ENCODE peak calls at places on chromosome 6, in six cellular contexts. One of them, this sample, is unnamed.

GRCh38 chr6:34331361-34332050 is 61.0 kb downstream of the NUDT3 start:
- DNase-seq in thoracic aorta: no peak
- DNase-seq in adrenal gland: no peak
- DNase-seq in breast epithelium: no peak
- DNase-seq in right atrium auricular region: no peak
- DNase-seq in lung: no peak
- DNase-seq in this sample: no peak

GRCh38 chr6:79671605-79672266 is 40.6 kb downstream of the SH3BGRL2 start:
- DNase-seq in thoracic aorta: no peak
- DNase-seq in adrenal gland: peak; percentile 57
- DNase-seq in breast epithelium: peak; percentile 52
- DNase-seq in right atrium auricular region: no peak
- DNase-seq in lung: peak; percentile 79
- DNase-seq in this sample: peak; percentile 64

GRCh38 chr6:129908858-129909257 is 47.7 kb upstream of the TMEM244 start:
- DNase-seq in thoracic aorta: no peak
- DNase-seq in adrenal gland: no peak
- DNase-seq in breast epithelium: no peak
- DNase-seq in right atrium auricular region: no peak
- DNase-seq in lung: no peak
- DNase-seq in this sample: no peak

GRCh38 chr6:57248311-57248895 is 26.3 kb upstream of the RAB23 start:
- DNase-seq in thoracic aorta: no peak
- DNase-seq in adrenal gland: no peak
- DNase-seq in breast epithelium: no peak
- DNase-seq in right atrium auricular region: no peak
- DNase-seq in lung: no peak
- DNase-seq in this sample: no peak

GRCh38 chr6:92109256-92109655 is 1310.1 kb downstream of the EPHA7 start:
- DNase-seq in thoracic aorta: no peak
- DNase-seq in adrenal gland: no peak
- DNase-seq in breast epithelium: no peak
- DNase-seq in right atrium auricular region: no peak
- DNase-seq in lung: no peak
- DNase-seq in this sample: peak; percentile 70

GRCh38 chr6:40506956-40507355 is 80.2 kb downstream of the LRFN2 start:
- DNase-seq in thoracic aorta: no peak
- DNase-seq in adrenal gland: peak; percentile 75
- DNase-seq in breast epithelium: no peak
- DNase-seq in right atrium auricular region: no peak
- DNase-seq in lung: no peak
- DNase-seq in this sample: no peak

GRCh38 chr6:138692058-138692977 is 81.3 kb upstream of the CCDC28A start:
- DNase-seq in thoracic aorta: no peak
- DNase-seq in adrenal gland: peak; percentile 72
- DNase-seq in breast epithelium: peak; percentile 64
- DNase-seq in right atrium auricular region: no peak
- DNase-seq in lung: peak; percentile 65
- DNase-seq in this sample: peak; percentile 63

GRCh38 chr6:83920017-83920416 is 60.5 kb downstream of the CYB5R4 start:
- DNase-seq in thoracic aorta: no peak
- DNase-seq in adrenal gland: no peak
- DNase-seq in breast epithelium: no peak
- DNase-seq in right atrium auricular region: no peak
- DNase-seq in lung: no peak
- DNase-seq in this sample: no peak

GRCh38 chr6:158086054-158086705 is 81.9 kb downstream of the SERAC1 start:
- DNase-seq in thoracic aorta: no peak
- DNase-seq in adrenal gland: peak; percentile 41
- DNase-seq in breast epithelium: no peak
- DNase-seq in right atrium auricular region: no peak
- DNase-seq in lung: no peak
- DNase-seq in this sample: no peak

GRCh38 chr6:118220429-118221128 is 313.5 kb downstream of the SLC35F1 start:
- DNase-seq in thoracic aorta: no peak
- DNase-seq in adrenal gland: no peak
- DNase-seq in breast epithelium: no peak
- DNase-seq in right atrium auricular region: no peak
- DNase-seq in lung: no peak
- DNase-seq in this sample: no peak

GRCh38 chr6:3230275-3231212 is 3.1 kb upstream of the TUBB2B start:
- DNase-seq in thoracic aorta: no peak
- DNase-seq in adrenal gland: no peak
- DNase-seq in breast epithelium: no peak
- DNase-seq in right atrium auricular region: no peak
- DNase-seq in lung: no peak
- DNase-seq in this sample: no peak

GRCh38 chr6:37967651-37968050 is 148.1 kb downstream of the ZFAND3 start:
- DNase-seq in thoracic aorta: no peak
- DNase-seq in adrenal gland: no peak
- DNase-seq in breast epithelium: no peak
- DNase-seq in right atrium auricular region: no peak
- DNase-seq in lung: no peak
- DNase-seq in this sample: no peak

DNA sequence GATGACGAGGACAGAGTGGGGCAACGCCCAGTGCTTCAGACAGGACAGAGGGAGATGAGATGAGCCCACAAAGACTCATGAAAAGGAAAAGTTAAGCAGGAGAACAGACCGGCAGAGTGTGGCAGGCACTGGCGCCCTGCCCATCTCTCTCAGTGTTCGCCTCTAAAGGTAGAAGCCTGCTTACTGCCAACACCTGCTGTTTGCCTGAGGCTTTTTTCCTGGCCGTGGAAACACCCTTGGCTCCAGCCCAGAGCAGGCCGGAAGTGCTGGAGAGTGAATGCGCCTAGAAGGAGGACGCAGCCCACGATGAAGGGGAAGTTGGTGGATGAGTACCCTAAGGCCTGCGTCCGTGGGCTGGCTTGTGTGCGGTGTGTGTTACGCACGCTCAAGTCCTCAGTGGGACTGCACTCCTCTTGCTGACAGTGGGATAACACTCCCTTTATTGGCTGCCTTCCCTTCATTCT is 9.3 kb upstream of the FOXP4 start:
- DNase-seq in thoracic aorta: no peak
- DNase-seq in adrenal gland: peak; percentile 54
- DNase-seq in breast epithelium: peak; percentile 85
- DNase-seq in right atrium auricular region: no peak
- DNase-seq in lung: peak; percentile 77
- DNase-seq in this sample: no peak
- H3K27ac ChIP-seq in thoracic aorta: no peak overlapping the region
- H3K27ac ChIP-seq in adrenal gland: no peak overlapping the region
- H3K27ac ChIP-seq in breast epithelium: peak overlapping the region; percentile 42
- H3K27ac ChIP-seq in right atrium auricular region: no peak overlapping the region
- H3K27ac ChIP-seq in lung: no peak overlapping the region
- H3K27ac ChIP-seq in this sample: no peak overlapping the region

GRCh38 chr6:18212231-18212630 is 52.1 kb downstream of the DEK start:
- DNase-seq in thoracic aorta: no peak
- DNase-seq in adrenal gland: no peak
- DNase-seq in breast epithelium: no peak
- DNase-seq in right atrium auricular region: no peak
- DNase-seq in lung: no peak
- DNase-seq in this sample: no peak
- H3K36me3 ChIP-seq in thoracic aorta: no peaks in the 10 kb centered on the region
- H3K36me3 ChIP-seq in adrenal gland: peaks cover 3% of the 10 kb centered on the region
- H3K36me3 ChIP-seq in breast epithelium: peaks cover 8% of the 10 kb centered on the region
- H3K36me3 ChIP-seq in right atrium auricular region: peaks cover 11% of the 10 kb centered on the region
- H3K36me3 ChIP-seq in lung: peaks cover 22% of the 10 kb centered on the region
- H3K36me3 ChIP-seq in this sample: no peaks in the 10 kb centered on the region

GRCh38 chr6:131250121-131250520 is 114.9 kb downstream of the AKAP7 start:
- DNase-seq in thoracic aorta: no peak
- DNase-seq in adrenal gland: peak; percentile 80
- DNase-seq in breast epithelium: no peak
- DNase-seq in right atrium auricular region: peak; percentile 64
- DNase-seq in lung: peak; percentile 65
- DNase-seq in this sample: no peak

GRCh38 chr6:131255434-131255833 is 120.2 kb downstream of the AKAP7 start:
- DNase-seq in thoracic aorta: no peak
- DNase-seq in adrenal gland: no peak
- DNase-seq in breast epithelium: no peak
- DNase-seq in right atrium auricular region: no peak
- DNase-seq in lung: no peak
- DNase-seq in this sample: no peak

GRCh38 chr6:131257104-131257503 is 121.8 kb downstream of the AKAP7 start:
- DNase-seq in thoracic aorta: no peak
- DNase-seq in adrenal gland: no peak
- DNase-seq in breast epithelium: no peak
- DNase-seq in right atrium auricular region: no peak
- DNase-seq in lung: peak; percentile 74
- DNase-seq in this sample: no peak

GRCh38 chr6:131255911-131256310 is 120.6 kb downstream of the AKAP7 start:
- DNase-seq in thoracic aorta: no peak
- DNase-seq in adrenal gland: no peak
- DNase-seq in breast epithelium: no peak
- DNase-seq in right atrium auricular region: no peak
- DNase-seq in lung: no peak
- DNase-seq in this sample: no peak

DNA sequence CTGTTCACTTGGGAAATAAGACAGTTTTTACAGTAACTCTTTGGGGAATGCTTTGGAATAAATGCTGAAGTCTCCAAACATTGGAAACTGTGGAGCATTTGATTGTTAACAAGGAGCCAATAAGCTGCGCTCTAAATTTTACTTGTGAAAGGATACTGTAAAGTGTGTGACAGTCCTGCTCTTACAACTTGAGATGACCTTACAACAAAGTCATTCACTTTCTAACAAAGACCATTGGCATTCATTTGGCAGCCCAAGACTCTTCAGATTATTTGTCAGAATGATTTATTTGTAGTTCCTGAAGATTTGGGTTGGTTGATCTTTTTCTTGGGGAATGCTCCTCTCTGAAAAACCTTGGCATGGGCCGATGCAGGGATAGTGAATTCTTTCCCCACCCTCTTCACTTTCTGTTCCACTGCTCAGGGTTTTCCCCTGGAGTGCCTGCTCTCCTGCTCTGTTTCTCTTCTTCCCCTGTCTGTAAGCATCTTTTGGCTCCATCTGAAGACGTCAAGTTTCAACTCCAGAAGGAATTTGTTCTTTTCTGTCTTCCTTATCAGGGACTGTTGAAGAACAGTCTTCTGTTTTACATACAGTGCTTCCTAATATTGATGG is 116.4 kb downstream of the AKAP7 start:
- DNase-seq in thoracic aorta: no peak
- DNase-seq in adrenal gland: no peak
- DNase-seq in breast epithelium: no peak
- DNase-seq in right atrium auricular region: no peak
- DNase-seq in lung: no peak
- DNase-seq in this sample: no peak
- H3K27ac ChIP-seq in thoracic aorta: no peak overlapping the region
- H3K27ac ChIP-seq in adrenal gland: peak overlapping the region; percentile 18
- H3K27ac ChIP-seq in breast epithelium: no peak overlapping the region
- H3K27ac ChIP-seq in right atrium auricular region: no peak overlapping the region
- H3K27ac ChIP-seq in lung: no peak overlapping the region
- H3K27ac ChIP-seq in this sample: no peak overlapping the region

GRCh38 chr6:32126880-32127279 is 1.2 kb downstream of the ATF6B start:
- DNase-seq in thoracic aorta: no peak
- DNase-seq in adrenal gland: no peak
- DNase-seq in breast epithelium: no peak
- DNase-seq in right atrium auricular region: no peak
- DNase-seq in lung: no peak
- DNase-seq in this sample: no peak
- H3K36me3 ChIP-seq in thoracic aorta: peaks cover 28% of the 10 kb centered on the region
- H3K36me3 ChIP-seq in adrenal gland: peaks cover 38% of the 10 kb centered on the region
- H3K36me3 ChIP-seq in breast epithelium: peaks cover 6% of the 10 kb centered on the region
- H3K36me3 ChIP-seq in right atrium auricular region: peaks cover 37% of the 10 kb centered on the region
- H3K36me3 ChIP-seq in lung: peaks cover 16% of the 10 kb centered on the region
- H3K36me3 ChIP-seq in this sample: peaks cover 34% of the 10 kb centered on the region

DNA sequence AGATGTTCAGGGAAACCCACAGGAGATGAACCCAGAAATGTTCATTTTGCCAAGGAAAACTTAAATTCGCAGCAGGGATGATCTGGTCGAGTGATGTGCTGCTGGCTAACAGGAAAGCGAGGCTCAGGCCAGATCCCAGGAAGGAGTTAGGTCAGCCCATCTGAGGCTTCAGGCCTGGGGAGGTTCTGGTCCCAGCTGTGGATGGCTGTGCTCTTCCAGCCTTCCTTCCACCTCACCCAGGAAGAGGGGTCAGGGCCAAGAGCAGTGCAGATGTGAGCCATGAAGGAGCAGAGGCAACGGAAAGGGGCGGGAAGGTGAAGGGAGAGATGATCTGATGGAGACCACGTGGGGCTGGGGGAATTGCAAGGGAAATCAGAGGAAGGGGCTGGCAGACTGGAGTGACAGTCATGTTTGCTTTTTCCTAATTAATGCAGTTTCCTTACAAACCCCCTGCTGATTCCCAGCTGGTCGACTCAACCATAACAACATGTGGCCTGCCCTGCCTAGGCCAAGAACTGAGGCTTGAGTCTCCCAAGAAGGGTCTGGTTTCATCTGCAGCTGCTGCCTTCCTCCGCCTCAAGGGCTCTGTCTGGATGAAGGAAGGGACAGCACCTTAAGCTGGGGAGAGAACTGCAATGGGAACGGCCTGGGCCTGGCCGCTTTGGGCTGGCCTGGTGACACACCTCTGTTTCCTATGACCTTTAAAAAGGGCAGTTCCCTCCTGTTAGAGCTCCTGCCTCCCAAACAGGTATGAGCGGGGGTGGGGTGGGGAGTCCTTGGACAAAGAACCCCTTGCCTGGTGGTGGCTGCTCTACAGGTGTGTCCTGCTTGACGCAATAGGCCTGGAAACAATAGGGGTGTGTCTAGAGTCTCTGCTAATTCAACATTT is 7.7 kb upstream of the MRPS18A start:
- DNase-seq in thoracic aorta: no peak
- DNase-seq in adrenal gland: no peak
- DNase-seq in breast epithelium: no peak
- DNase-seq in right atrium auricular region: no peak
- DNase-seq in lung: peak; percentile 80
- DNase-seq in this sample: no peak
- H3K27ac ChIP-seq in thoracic aorta: no peak overlapping the region
- H3K27ac ChIP-seq in adrenal gland: no peak overlapping the region
- H3K27ac ChIP-seq in breast epithelium: peak overlapping the region; percentile 59
- H3K27ac ChIP-seq in right atrium auricular region: no peak overlapping the region
- H3K27ac ChIP-seq in lung: no peak overlapping the region
- H3K27ac ChIP-seq in this sample: no peak overlapping the region

This sample was measured in RWPE2.